ENCODE peak calls at places on chromosome 5, in four cellular contexts. B is ovary, Z is A549, X is breast epithelium. L is an unnamed sample.

GRCh38 chr5:41695920-41696582 is 174.2 kb downstream of the OXCT1 start:
- DNase-seq in B (no peak), Z (peak; percentile 17), X (no peak), L (peak; percentile 12)

GRCh38 chr5:130868186-130868821 is 296.8 kb downstream of the HINT1 start:
- DNase-seq in B (no peak), Z (no peak), X (no peak), L (no peak)

GRCh38 chr5:149254506-149254905 is 17.2 kb upstream of the AFAP1L1 start:
- DNase-seq in B (no peak), Z (no peak), X (no peak), L (no peak)

GRCh38 chr5:962386-962785 is 46.2 kb upstream of the NKD2 start:
- DNase-seq in B (no peak), Z (no peak), X (no peak), L (no peak)

GRCh38 chr5:73215891-73216610 is 43.1 kb downstream of the TMEM174 start:
- DNase-seq in B (peak; percentile 83), Z (peak; percentile 89), X (peak; percentile 75), L (peak; percentile 77)

GRCh38 chr5:15620501-15620900 is 120.5 kb downstream of the FBXL7 start:
- DNase-seq in B (no peak), Z (no peak), X (no peak), L (no peak)

GRCh38 chr5:157516016-157516415 is 56.0 kb downstream of the NIPAL4 start:
- DNase-seq in B (no peak), Z (peak; percentile 30), X (no peak), L (no peak)

GRCh38 chr5:21574429-21574828 is 1278.7 kb downstream of the CDH12 start:
- DNase-seq in B (no peak), Z (no peak), X (no peak), L (peak; percentile 43)

GRCh38 chr5:54062958-54063357 is 247.4 kb downstream of the ARL15 start:
- DNase-seq in B (no peak), Z (no peak), X (no peak), L (no peak)

GRCh38 chr5:134508521-134509195 is 16.8 kb upstream of the JADE2 start:
- DNase-seq in B (peak; percentile 23), Z (no peak), X (no peak), L (no peak)

GRCh38 chr5:135880278-135880677 is 15.4 kb downstream of the IL9 start:
- DNase-seq in B (no peak), Z (peak; percentile 55), X (no peak), L (peak; percentile 6)

GRCh38 chr5:107533946-107534876 is 136.5 kb downstream of the EFNA5 start:
- DNase-seq in B (no peak), Z (no peak), X (no peak), L (no peak)

GRCh38 chr5:101678494-101679193 is 617.4 kb downstream of the SLCO4C1 start:
- DNase-seq in B (peak; percentile 33), Z (peak; percentile 76), X (peak; percentile 52), L (peak; percentile 61)

GRCh38 chr5:77213601-77214000 is 3.1 kb downstream of the PDE8B start:
- DNase-seq in B (no peak), Z (no peak), X (no peak), L (no peak)

GRCh38 chr5:66757219-66757833 is 161.1 kb downstream of the MAST4 start:
- DNase-seq in B (peak; percentile 46), Z (peak; percentile 61), X (no peak), L (peak; percentile 49)

GRCh38 chr5:143566139-143566538 is 162.7 kb upstream of the NR3C1 start:
- DNase-seq in B (no peak), Z (no peak), X (no peak), L (no peak)

GRCh38 chr5:6634327-6634713 is 1.1 kb downstream of the SRD5A1 start:
- DNase-seq in B (no peak), Z (no peak), X (no peak), L (peak; percentile 15)

GRCh38 chr5:67774153-67774552 is 441.4 kb upstream of the PIK3R1 start:
- DNase-seq in B (no peak), Z (no peak), X (no peak), L (no peak)

GRCh38 chr5:172635038-172635437 is 6.0 kb upstream of the NEURL1B start:
- DNase-seq in B (no peak), Z (no peak), X (peak; percentile 10), L (no peak)

GRCh38 chr5:144040615-144041394 is 129.7 kb downstream of the YIPF5 start:
- DNase-seq in B (no peak), Z (no peak), X (no peak), L (no peak)

GRCh38 chr5:170546257-170546656 is 42.4 kb downstream of the KCNIP1 start:
- DNase-seq in B (no peak), Z (no peak), X (no peak), L (no peak)

GRCh38 chr5:7202846-7203245 is 193.1 kb upstream of the ADCY2 start:
- DNase-seq in B (no peak), Z (no peak), X (no peak), L (no peak)

GRCh38 chr5:160105686-160106085 is 13.6 kb downstream of the PWWP2A start:
- DNase-seq in B (no peak), Z (no peak), X (no peak), L (no peak)

GRCh38 chr5:89601880-89602279 is 718.9 kb upstream of the MEF2C start:
- DNase-seq in B (no peak), Z (no peak), X (no peak), L (no peak)

GRCh38 chr5:69372394-69372793 is 2.8 kb downstream of the RAD17 start:
- DNase-seq in B (no peak), Z (no peak), X (no peak), L (no peak)

GRCh38 chr5:80905405-80905804 is 54.8 kb upstream of the RASGRF2 start:
- DNase-seq in B (no peak), Z (no peak), X (no peak), L (no peak)

GRCh38 chr5:132050136-132050535 is 10.3 kb upstream of the IL3 start:
- DNase-seq in B (peak; percentile 16), Z (no peak), X (peak; percentile 36), L (no peak)

GRCh38 chr5:143870871-143871632 is 59.1 kb downstream of the HMHB1 start:
- DNase-seq in B (no peak), Z (no peak), X (no peak), L (no peak)

GRCh38 chr5:136212252-136212721 is 19.3 kb upstream of the SMIM32 start:
- DNase-seq in B (peak; percentile 68), Z (peak; percentile 50), X (no peak), L (peak; percentile 72)

GRCh38 chr5:134511796-134512660 is 13.4 kb upstream of the JADE2 start:
- DNase-seq in B (peak; percentile 88), Z (peak; percentile 82), X (peak; percentile 56), L (peak; percentile 21)

GRCh38 chr5:53002491-53002890 is 13.3 kb downstream of the ITGA2 start:
- DNase-seq in B (no peak), Z (no peak), X (no peak), L (no peak)

GRCh38 chr5:179858241-179858585 is 404 bp downstream of the MRNIP start:
- DNase-seq in B (peak; percentile 43), Z (no peak), X (no peak), L (peak; percentile 62)

GRCh38 chr5:179862296-179862695 is 3.7 kb upstream of the MRNIP start:
- DNase-seq in B (no peak), Z (no peak), X (no peak), L (no peak)

GRCh38 chr5:179862891-179863290 is 4.3 kb upstream of the MRNIP start:
- DNase-seq in B (no peak), Z (no peak), X (no peak), L (no peak)

GRCh38 chr5:179860301-179860700 is 1.7 kb upstream of the MRNIP start:
- DNase-seq in B (peak; percentile 20), Z (no peak), X (no peak), L (no peak)

DNA sequence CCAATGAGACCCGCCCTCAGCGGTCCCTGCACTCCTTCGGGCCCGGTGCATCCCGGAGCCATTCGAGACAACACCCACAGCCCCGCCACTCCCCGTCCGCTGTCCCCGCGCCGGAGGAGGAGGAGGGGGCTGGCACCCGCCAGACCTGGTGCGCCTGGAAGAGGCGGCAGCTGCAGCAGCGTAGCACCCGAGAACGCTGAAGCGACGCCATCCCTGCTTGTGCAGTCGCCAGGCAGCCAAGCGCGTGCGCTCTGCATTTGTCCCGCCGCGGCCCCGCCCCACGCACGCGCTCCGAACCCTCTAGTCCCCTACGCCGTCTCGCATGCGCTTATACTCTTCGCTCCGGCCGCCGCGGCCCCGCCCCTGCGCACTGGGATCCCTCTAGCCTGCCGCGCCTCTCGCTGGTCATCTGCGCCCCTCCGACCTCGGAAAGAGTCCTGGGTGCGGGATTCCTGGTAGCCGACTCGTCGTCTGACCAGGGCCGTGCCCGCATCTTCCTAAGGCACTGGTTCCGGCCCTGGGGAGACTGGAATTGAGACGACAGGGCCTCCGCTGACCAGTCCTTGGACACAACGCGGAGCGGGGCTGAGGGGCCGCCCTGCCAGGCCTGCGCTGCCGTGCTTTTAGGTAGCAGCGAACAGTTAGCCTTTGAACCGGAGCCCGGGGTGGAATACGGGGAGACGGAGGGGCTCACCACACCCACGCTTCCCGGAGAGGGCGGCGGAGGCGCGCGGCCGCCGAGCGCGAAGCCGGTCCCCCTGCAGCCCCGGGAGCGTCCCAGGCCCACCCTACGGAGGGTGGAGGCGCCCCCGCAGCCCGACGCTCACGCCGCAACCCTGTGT is at the start of gene MRNIP:
- DNase-seq in B (peak; percentile 98), Z (peak; percentile 97), X (peak; percentile 95), L (peak; percentile 94)
- TF ChIP-seq POLR2A in B (peak; percentile 55), Z (peak; percentile 96), X (no peak), L (peak; percentile 46)

GRCh38 chr5:82396871-82397514 is 118.8 kb upstream of the RPS23 start:
- DNase-seq in B (peak; percentile 59), Z (peak; percentile 86), X (peak; percentile 67), L (no peak)
- TF ChIP-seq POLR2A in B (no peak), Z (no peak), X (no peak), L (no peak)

GRCh38 chr5:141869040-141869439 is 9.2 kb downstream of the PCDH1 start:
- DNase-seq in B (no peak), Z (no peak), X (peak; percentile 45), L (no peak)

GRCh38 chr5:141870226-141870625 is 8.0 kb downstream of the PCDH1 start:
- DNase-seq in B (peak; percentile 16), Z (no peak), X (no peak), L (no peak)

GRCh38 chr5:141870871-141871270 is 7.3 kb downstream of the PCDH1 start:
- DNase-seq in B (peak; percentile 14), Z (no peak), X (no peak), L (no peak)

GRCh38 chr5:141868541-141868940 is 9.7 kb downstream of the PCDH1 start:
- DNase-seq in B (peak; percentile 8), Z (no peak), X (peak; percentile 15), L (no peak)

GRCh38 chr5:141869514-141869913 is 8.7 kb downstream of the PCDH1 start:
- DNase-seq in B (no peak), Z (no peak), X (peak; percentile 73), L (no peak)
- TF ChIP-seq POLR2A in B (no peak), Z (no peak), X (no peak), L (no peak)

GRCh38 chr5:116787570-116787969 is 212.9 kb upstream of the SEMA6A start:
- DNase-seq in B (no peak), Z (no peak), X (no peak), L (no peak)
- TF ChIP-seq POLR2A in B (no peak), Z (no peak), X (no peak), L (no peak)

L was measured in erythroblast.